ENCODE peak calls at places on chromosome 3, in eight cellular contexts. G, M, T, N, B, K, R and I are unnamed samples. For H3K27me3, the result is how much of the 10 kb centered on the place peaks cover.

GRCh38 chr3:3309836-3310235 is 130.3 kb upstream of the CRBN start:
- DNase-seq in G (no peak), N (no peak), T (no peak), B (no peak), M (no peak), R (no peak), K (no peak), I (no peak)

GRCh38 chr3:119934250-119934649 is 152.3 kb downstream of the NR1I2 start:
- DNase-seq in K (no peak), R (no peak), N (no peak), T (no peak), M (no peak), B (no peak), G (no peak), I (no peak)

GRCh38 chr3:55511895-55512585 is 24.9 kb upstream of the WNT5A start:
- DNase-seq in K (no peak), R (no peak), N (no peak), B (no peak), M (no peak), T (no peak), G (no peak), I (no peak)

GRCh38 chr3:194120789-194121770 is 14.9 kb upstream of the HES1 start:
- DNase-seq in R (no peak), T (no peak), K (no peak), G (no peak), B (no peak), M (no peak), N (no peak), I (no peak)

GRCh38 chr3:1087066-1087555 is 5.7 kb upstream of the CNTN6 start:
- DNase-seq in B (no peak), R (peak), G (peak), T (no peak), M (peak), K (no peak), N (no peak), I (no peak)

GRCh38 chr3:120331071-120331470 is 18.1 kb downstream of the LRRC58 start:
- DNase-seq in N (no peak), G (no peak), T (no peak), M (no peak), K (no peak), B (no peak), R (no peak), I (no peak)

GRCh38 chr3:136186330-136186729 is 9.8 kb downstream of the MSL2 start:
- DNase-seq in R (no peak), G (peak), B (no peak), T (no peak), N (peak), K (no peak), M (no peak), I (no peak)

GRCh38 chr3:195180490-195181106 is 90.4 kb downstream of the XXYLT1 start:
- DNase-seq in R (no peak), M (peak), G (no peak), K (no peak), T (peak), B (peak), N (no peak), I (no peak)

GRCh38 chr3:165768680-165769079 is 68.5 kb downstream of the BCHE start:
- DNase-seq in M (no peak), G (no peak), N (no peak), B (no peak), R (no peak), K (no peak), T (no peak), I (no peak)

GRCh38 chr3:62542185-62542584 is 168.8 kb upstream of the FEZF2 start:
- DNase-seq in N (no peak), B (no peak), T (no peak), G (no peak), M (no peak), K (no peak), R (no peak), I (no peak)
- H3K27me3 ChIP-seq in N (under half), B (under half), T (under half), G (under half), M (under half), K (under half), R (under half), I (under half)

GRCh38 chr3:45345849-45346535 is 42.4 kb upstream of the LARS2 start:
- DNase-seq in N (no peak), B (no peak), K (no peak), G (no peak), R (no peak), M (no peak), T (no peak), I (no peak)

GRCh38 chr3:45337839-45338470 is 50.4 kb upstream of the LARS2 start:
- DNase-seq in T (no peak), G (no peak), R (no peak), N (no peak), B (no peak), M (no peak), K (no peak), I (no peak)

GRCh38 chr3:45347329-45348000 is 40.9 kb upstream of the LARS2 start:
- DNase-seq in T (no peak), R (no peak), B (no peak), M (no peak), N (no peak), G (no peak), K (no peak), I (no peak)

GRCh38 chr3:45343947-45344346 is 44.4 kb upstream of the LARS2 start:
- DNase-seq in R (no peak), T (no peak), K (no peak), N (no peak), M (no peak), G (no peak), B (no peak), I (no peak)

GRCh38 chr3:45341876-45342275 is 46.5 kb upstream of the LARS2 start:
- DNase-seq in M (no peak), B (no peak), N (no peak), K (no peak), G (no peak), T (no peak), R (no peak), I (no peak)
- H3K27me3 ChIP-seq in M (under half), B (under half), N (under half), K (under half), G (under half), T (under half), R (under half), I (under half)

DNA sequence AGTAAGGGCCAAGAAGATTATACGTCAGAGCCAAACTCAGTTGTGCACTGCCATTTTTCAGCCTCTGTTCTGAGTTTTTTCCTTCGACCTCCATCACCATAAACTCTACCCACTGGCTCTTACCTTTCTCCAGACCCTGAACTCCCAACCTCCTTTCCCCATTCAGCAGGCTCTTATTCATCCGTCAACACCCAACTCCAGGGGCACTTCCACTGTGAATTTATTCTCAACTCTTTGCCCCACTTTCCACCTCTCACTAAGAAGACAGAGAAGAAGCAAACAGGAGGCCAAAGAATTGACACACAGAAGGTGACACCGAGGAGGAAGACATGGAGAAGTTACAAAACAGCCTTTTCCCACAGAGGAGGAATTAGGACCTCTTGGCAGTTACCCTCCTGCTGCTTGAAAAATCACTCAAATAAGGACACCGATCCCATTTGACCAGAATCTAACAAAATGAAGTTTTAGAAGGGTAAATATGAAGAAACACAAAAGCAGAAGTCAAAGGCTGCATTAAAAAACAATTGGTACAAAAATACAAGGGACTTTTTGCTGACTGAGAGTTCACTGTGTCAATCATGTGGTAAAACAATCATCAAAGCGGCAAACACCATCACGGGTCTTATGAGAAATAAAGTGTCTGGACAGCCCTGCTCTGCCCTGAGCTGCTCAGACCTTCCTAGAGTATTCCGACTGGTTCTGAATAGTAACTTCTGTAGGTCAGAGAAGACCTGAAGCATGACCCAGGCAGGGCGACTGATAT is 137.0 kb upstream of the RAD18 start:
- DNase-seq in T (no peak), B (no peak), R (no peak), G (no peak), K (no peak), N (no peak), M (no peak), I (no peak)
- H3K27me3 ChIP-seq in T (under half), B (under half), R (under half), G (under half), K (under half), N (under half), M (under half), I (under half)

GRCh38 chr3:170419301-170420087 is 826 bp downstream of the CLDN11 start:
- DNase-seq in M (peak), R (no peak), T (peak), N (no peak), B (peak), K (no peak), G (no peak), I (no peak)
- H3K27me3 ChIP-seq in M (under half), R (under half), T (under half), N (under half), B (under half), K (under half), G (under half), I (under half)